ENCODE peak calls at places on chromosome 1, in eight cellular contexts. P, N, W, M, C, X, U and K are unnamed samples.

GRCh38 chr1:7719468-7720104 is 51.5 kb upstream of the VAMP3 start:
- DNase-seq in C (no peak), M (no peak), X (no peak), P (no peak), W (no peak), N (no peak), U (no peak), K (no peak)

GRCh38 chr1:245261786-245262185 is 107.0 kb downstream of the KIF26B start:
- DNase-seq in X (no peak), U (no peak), N (peak), C (no peak), M (no peak), W (no peak), P (no peak), K (no peak)

GRCh38 chr1:118132000-118132399 is 53.0 kb downstream of the SPAG17 start:
- DNase-seq in X (no peak), U (no peak), M (no peak), P (no peak), W (no peak), C (no peak), N (no peak), K (no peak)

GRCh38 chr1:76799700-76800099 is 67.6 kb upstream of the ST6GALNAC5 start:
- DNase-seq in C (no peak), P (no peak), N (no peak), W (no peak), M (no peak), X (no peak), U (no peak), K (no peak)

GRCh38 chr1:26490155-26490554 is 17.9 kb downstream of the HMGN2 start:
- DNase-seq in W (no peak), C (no peak), M (no peak), P (no peak), N (no peak), U (no peak), X (peak), K (no peak)

GRCh38 chr1:208161656-208162375 is 82.4 kb downstream of the PLXNA2 start:
- DNase-seq in M (no peak), U (no peak), X (no peak), N (no peak), P (no peak), C (no peak), W (no peak), K (no peak)

GRCh38 chr1:27403065-27403726 is 10.8 kb downstream of the GPR3 start:
- DNase-seq in W (peak), U (peak), C (no peak), P (no peak), M (no peak), X (peak), N (peak), K (peak)

GRCh38 chr1:33092438-33092837 is 11.5 kb downstream of the AZIN2 start:
- DNase-seq in P (no peak), X (no peak), C (no peak), W (no peak), N (no peak), U (no peak), M (no peak), K (no peak)

GRCh38 chr1:209430107-209430506 is 153.4 kb upstream of the CAMK1G start:
- DNase-seq in U (no peak), N (peak), C (no peak), X (no peak), P (no peak), M (no peak), W (no peak), K (no peak)

GRCh38 chr1:180053594-180054567 is 99.3 kb downstream of the CEP350 start:
- DNase-seq in N (no peak), M (no peak), U (no peak), P (no peak), C (no peak), W (no peak), X (no peak), K (no peak)

GRCh38 chr1:219385786-219386427 is 212.2 kb downstream of the LYPLAL1 start:
- DNase-seq in U (peak), X (no peak), W (peak), M (peak), P (peak), N (peak), C (peak), K (peak)

GRCh38 chr1:221327954-221328353 is 413.9 kb downstream of the DUSP10 start:
- DNase-seq in X (no peak), W (no peak), N (no peak), M (peak), P (no peak), U (peak), C (no peak), K (no peak)